ENCODE peak calls at places on chromosomes 2 and 18, in nine cellular contexts. N, E, V, W, A, O, I, M and U are unnamed samples.

GRCh38 chr2:20674974-20675679 is 8.2 kb downstream of the GDF7 start:
- DNase-seq in N (no peak), E (no peak), V (no peak), W (no peak), A (no peak), O (peak; percentile 90), I (no peak), M (no peak), U (no peak)

GRCh38 chr2:169080250-169081035 is 11.1 kb downstream of the DHRS9 start:
- DNase-seq in N (peak; percentile 24), E (no peak), V (no peak), W (no peak), A (no peak), O (no peak), I (peak; percentile 72), M (peak; percentile 19), U (no peak)

GRCh38 chr2:72148975-72149555 is 1.4 kb upstream of the CYP26B1 start:
- DNase-seq in N (no peak), E (no peak), V (peak; percentile 62), W (peak; percentile 51), A (peak; percentile 65), O (peak; percentile 69), I (peak; percentile 79), M (no peak), U (no peak)

GRCh38 chr2:215657844-215658243 is 222.0 kb upstream of the FN1 start:
- DNase-seq in N (no peak), E (no peak), V (no peak), W (no peak), A (no peak), O (peak; percentile 89), I (no peak), M (no peak), U (no peak)

GRCh38 chr2:215454519-215454918 is 18.7 kb upstream of the FN1 start:
- DNase-seq in N (peak; percentile 33), E (no peak), V (peak; percentile 45), W (no peak), A (peak; percentile 62), O (peak; percentile 67), I (no peak), M (no peak), U (no peak)

GRCh38 chr2:64730551-64731305 is 77.0 kb upstream of the SERTAD2 start:
- DNase-seq in N (peak; percentile 54), E (peak; percentile 66), V (no peak), W (no peak), A (no peak), O (peak; percentile 84), I (peak; percentile 82), M (peak; percentile 90), U (no peak)

GRCh38 chr2:86832334-86833096 is 29.2 kb downstream of the CD8B start:
- DNase-seq in N (no peak), E (no peak), V (no peak), W (no peak), A (no peak), O (no peak), I (no peak), M (no peak), U (no peak)

GRCh38 chr18:79942786-79943607 is 8.5 kb downstream of the SLC66A2 start:
- DNase-seq in N (no peak), E (no peak), V (no peak), W (peak; percentile 36), A (no peak), O (no peak), I (peak; percentile 68), M (no peak), U (no peak)

GRCh38 chr2:161415041-161415440 is 1.1 kb upstream of the TBR1 start:
- DNase-seq in N (no peak), E (no peak), V (no peak), W (no peak), A (peak; percentile 41), O (no peak), I (no peak), M (no peak), U (no peak)

GRCh38 chr18:7221424-7222155 is 9.3 kb upstream of the LRRC30 start:
- DNase-seq in N (peak; percentile 33), E (no peak), V (peak; percentile 48), W (no peak), A (peak; percentile 95), O (peak; percentile 87), I (no peak), M (peak; percentile 64), U (peak; percentile 79)

GRCh38 chr2:105175231-105175630 is 66.3 kb upstream of the GPR45 start:
- DNase-seq in N (no peak), E (no peak), V (no peak), W (no peak), A (no peak), O (no peak), I (no peak), M (no peak), U (no peak)

GRCh38 chr18:68667121-68667520 is 47.8 kb downstream of the TMX3 start:
- DNase-seq in N (no peak), E (no peak), V (no peak), W (no peak), A (no peak), O (peak; percentile 61), I (no peak), M (no peak), U (no peak)

GRCh38 chr2:240405654-240406313 is 29.7 kb upstream of the GPC1 start:
- DNase-seq in N (no peak), E (no peak), V (no peak), W (peak; percentile 43), A (no peak), O (no peak), I (peak; percentile 52), M (no peak), U (no peak)

GRCh38 chr18:54316071-54316820 is 41.4 kb downstream of the STARD6 start:
- DNase-seq in N (no peak), E (no peak), V (no peak), W (no peak), A (no peak), O (peak; percentile 6), I (no peak), M (no peak), U (no peak)

GRCh38 chr2:77228379-77228778 is 293.8 kb downstream of the LRRTM4 start:
- DNase-seq in N (no peak), E (no peak), V (no peak), W (no peak), A (no peak), O (no peak), I (no peak), M (no peak), U (no peak)

GRCh38 chr2:176931588-176932563 is 280.7 kb upstream of the HNRNPA3 start:
- DNase-seq in N (no peak), E (peak; percentile 21), V (peak; percentile 16), W (no peak), A (no peak), O (peak; percentile 28), I (no peak), M (no peak), U (no peak)

GRCh38 chr18:43671431-43671830 is 394.1 kb upstream of the SYT4 start:
- DNase-seq in N (no peak), E (no peak), V (no peak), W (no peak), A (no peak), O (no peak), I (no peak), M (no peak), U (no peak)

GRCh38 chr2:216951166-216951565 is 91.3 kb upstream of the TNP1 start:
- DNase-seq in N (no peak), E (no peak), V (no peak), W (no peak), A (no peak), O (no peak), I (no peak), M (no peak), U (no peak)

GRCh38 chr18:78510636-78511035 is 469.0 kb upstream of the SALL3 start:
- DNase-seq in N (no peak), E (no peak), V (no peak), W (no peak), A (no peak), O (no peak), I (peak; percentile 34), M (no peak), U (no peak)

GRCh38 chr2:203811491-203812221 is 55.9 kb upstream of the CTLA4 start:
- DNase-seq in N (no peak), E (peak; percentile 74), V (no peak), W (no peak), A (no peak), O (peak; percentile 84), I (peak; percentile 89), M (peak; percentile 89), U (no peak)

GRCh38 chr2:18118703-18119102 is 240.2 kb downstream of the KCNS3 start:
- DNase-seq in N (no peak), E (no peak), V (no peak), W (no peak), A (no peak), O (no peak), I (no peak), M (no peak), U (no peak)
- H3K4me1 ChIP-seq in N (no peaks in the 10 kb centered on the region), E (no peaks in the 10 kb centered on the region), V (no peaks in the 10 kb centered on the region), W (no peaks in the 10 kb centered on the region), A (no peaks in the 10 kb centered on the region), O (no peaks in the 10 kb centered on the region), I (no peaks in the 10 kb centered on the region), M (peaks cover 5% of the 10 kb centered on the region), U (no peaks in the 10 kb centered on the region)

DNA sequence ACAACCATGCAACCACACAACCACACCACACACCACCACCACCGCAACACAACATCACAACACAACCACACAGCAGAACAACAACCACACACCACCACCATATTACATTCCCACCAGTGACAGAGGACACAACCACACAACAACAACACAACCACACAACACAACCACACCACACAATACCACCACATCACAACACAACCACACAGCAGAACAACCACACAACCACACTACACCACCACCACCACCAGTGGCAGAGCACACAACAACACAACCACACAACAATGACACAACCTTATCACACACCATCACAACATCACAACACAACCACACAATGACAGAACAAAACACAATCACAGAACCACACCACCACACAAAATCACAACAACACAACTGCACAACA is 313.0 kb upstream of the MYT1L start:
- DNase-seq in N (no peak), E (no peak), V (no peak), W (no peak), A (no peak), O (no peak), I (no peak), M (no peak), U (no peak)
- H3K4me1 ChIP-seq in N (no peaks in the 10 kb centered on the region), E (peaks cover 32% of the 10 kb centered on the region), V (no peaks in the 10 kb centered on the region), W (no peaks in the 10 kb centered on the region), A (no peaks in the 10 kb centered on the region), O (peaks cover 7% of the 10 kb centered on the region), I (no peaks in the 10 kb centered on the region), M (no peaks in the 10 kb centered on the region), U (no peaks in the 10 kb centered on the region)

DNA sequence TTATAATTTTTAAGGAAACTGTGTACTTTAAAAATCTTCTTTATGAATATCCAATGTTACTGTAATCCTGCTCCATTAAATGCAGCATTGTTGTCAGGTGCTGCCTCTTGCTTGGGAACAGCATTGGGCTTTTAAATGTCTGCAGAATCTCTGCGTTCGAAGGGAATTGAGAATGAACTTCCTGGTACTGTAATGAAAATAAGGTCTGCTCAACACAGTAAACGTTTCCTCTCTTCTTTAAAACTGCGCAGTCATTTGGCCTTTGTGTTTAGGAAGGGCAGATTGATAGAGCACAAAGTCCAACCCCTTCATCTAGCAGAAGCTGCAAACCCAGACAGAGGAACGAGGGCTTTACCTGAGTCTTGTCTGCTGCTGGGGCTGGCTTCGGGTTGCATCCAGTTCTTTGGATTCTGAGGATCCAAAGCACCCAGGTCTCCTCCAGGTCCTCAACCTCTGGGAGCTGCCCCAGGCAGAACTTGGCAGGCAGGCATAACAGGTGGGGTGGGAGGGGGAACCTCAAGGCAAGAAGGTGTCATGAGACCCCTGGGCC is 104.5 kb downstream of the UGGT1 start:
- DNase-seq in N (no peak), E (no peak), V (no peak), W (no peak), A (no peak), O (no peak), I (no peak), M (no peak), U (no peak)
- H3K4me1 ChIP-seq in N (no peaks in the 10 kb centered on the region), E (peaks cover 14% of the 10 kb centered on the region), V (no peaks in the 10 kb centered on the region), W (no peaks in the 10 kb centered on the region), A (peaks cover 6% of the 10 kb centered on the region), O (peaks cover 12% of the 10 kb centered on the region), I (peaks cover 24% of the 10 kb centered on the region), M (peaks cover 8% of the 10 kb centered on the region), U (no peaks in the 10 kb centered on the region)

GRCh38 chr2:8333177-8333831 is 348.6 kb upstream of the ID2 start:
- DNase-seq in N (no peak), E (no peak), V (no peak), W (no peak), A (no peak), O (no peak), I (no peak), M (no peak), U (no peak)
- H3K4me1 ChIP-seq in N (peaks cover 20% of the 10 kb centered on the region), E (peaks cover 12% of the 10 kb centered on the region), V (peaks cover 8% of the 10 kb centered on the region), W (no peaks in the 10 kb centered on the region), A (no peaks in the 10 kb centered on the region), O (no peaks in the 10 kb centered on the region), I (peaks cover 50% of the 10 kb centered on the region), M (peaks cover 9% of the 10 kb centered on the region), U (peaks cover 2% of the 10 kb centered on the region)